ENCODE peak calls at places on chromosomes 6 and 20, in four cellular contexts. V is K562, T is GM12878, Q is HepG2. M is an unnamed sample.

GRCh38 chr6:157905590-157906337 is 75.9 kb upstream of the SYNJ2 start:
- DNase-seq in Q (no peak), V (no peak), T (no peak), M (no peak)

GRCh38 chr6:27375613-27376079 is 12.9 kb upstream of the ZNF391 start:
- DNase-seq in Q (no peak), V (peak; percentile 81), T (no peak), M (no peak)

GRCh38 chr20:34581341-34582189 is 23.0 kb downstream of the MAP1LC3A start:
- DNase-seq in T (peak; percentile 21), V (no peak), Q (no peak), M (no peak)

GRCh38 chr6:118725944-118726343 is 74.6 kb upstream of the CEP85L start:
- DNase-seq in T (no peak), V (peak; percentile 46), Q (no peak), M (no peak)

GRCh38 chr6:170026272-170027110 is 264.4 kb downstream of the DLL1 start:
- DNase-seq in Q (no peak), T (no peak), V (no peak), M (no peak)

GRCh38 chr6:106116125-106116524 is 30.0 kb downstream of the PRDM1 start:
- DNase-seq in T (no peak), Q (no peak), V (no peak), M (no peak)

GRCh38 chr6:129498556-129498940 is 211.4 kb downstream of the ARHGAP18 start:
- DNase-seq in Q (no peak), V (no peak), T (no peak), M (no peak)

GRCh38 chr6:109451376-109451775 is 4.2 kb downstream of the MICAL1 start:
- DNase-seq in V (no peak), T (no peak), Q (no peak), M (no peak)

GRCh38 chr20:18272451-18272850 is 15.9 kb upstream of the ZNF133 start:
- DNase-seq in Q (peak; percentile 73), V (peak; percentile 55), T (no peak), M (no peak)

GRCh38 chr20:61803416-61803902 is 262.2 kb downstream of the TAF4 start:
- DNase-seq in V (no peak), T (no peak), Q (no peak), M (no peak)

GRCh38 chr20:31515775-31516107 is 1.5 kb downstream of the HM13 start:
- DNase-seq in T (no peak), V (peak; percentile 13), Q (no peak), M (no peak)

GRCh38 chr20:16528078-16528477 is 45.2 kb downstream of the KIF16B start:
- DNase-seq in Q (peak; percentile 80), V (peak; percentile 22), T (no peak), M (no peak)

GRCh38 chr6:152474341-152474740 is 162.8 kb downstream of the SYNE1 start:
- DNase-seq in T (no peak), V (no peak), Q (no peak), M (no peak)

GRCh38 chr6:152482289-152482688 is 154.9 kb downstream of the SYNE1 start:
- DNase-seq in Q (no peak), V (no peak), T (no peak), M (no peak)

GRCh38 chr6:152478377-152479010 is 158.7 kb downstream of the SYNE1 start:
- DNase-seq in Q (no peak), T (no peak), V (no peak), M (no peak)
- TF ChIP-seq MXI1 in Q (no peak), T (no peak), V (no peak), M (no peak)

DNA sequence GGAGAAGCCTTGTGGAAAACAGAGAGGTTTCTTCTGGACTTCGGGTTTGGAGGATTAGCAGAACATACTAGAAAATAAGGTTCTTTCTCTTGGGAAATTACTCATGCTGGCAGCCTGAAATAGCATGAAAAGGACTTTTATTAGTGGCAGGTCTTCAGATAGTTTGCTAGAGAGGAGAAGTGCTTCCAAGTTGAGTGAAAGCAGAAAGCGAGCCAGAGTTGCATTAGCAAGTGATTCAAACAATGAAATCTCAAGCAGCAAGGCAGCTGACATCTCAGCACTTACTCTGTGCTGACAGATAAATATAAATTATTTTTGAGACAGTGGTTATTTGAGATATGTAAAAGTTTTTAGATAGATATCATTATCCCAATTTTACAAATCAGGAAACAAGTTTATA is 91.9 kb downstream of the PLCB4 start:
- DNase-seq in Q (no peak), T (no peak), V (no peak), M (no peak)
- TF ChIP-seq ZBTB33 in Q (no peak), T (no peak), V (no peak), M (no peak)

GRCh38 chr20:13220194-13220856 is 749 bp upstream of the ISM1 start:
- DNase-seq in T (no peak), Q (no peak), V (no peak), M (peak; percentile 66)
- TF ChIP-seq TAF1 in T (no peak), Q (no peak), V (no peak), M (no peak)

GRCh38 chr6:138971601-138972000 is 16.5 kb downstream of the REPS1 start:
- DNase-seq in T (no peak), Q (no peak), V (no peak), M (no peak)

GRCh38 chr6:138972226-138972665 is 15.8 kb downstream of the REPS1 start:
- DNase-seq in Q (no peak), V (no peak), T (no peak), M (peak; percentile 42)

GRCh38 chr6:138975815-138976214 is 12.2 kb downstream of the REPS1 start:
- DNase-seq in Q (no peak), T (no peak), V (no peak), M (no peak)

GRCh38 chr6:138970856-138971425 is 17.1 kb downstream of the REPS1 start:
- DNase-seq in Q (no peak), T (no peak), V (no peak), M (no peak)

GRCh38 chr6:138973481-138974140 is 14.4 kb downstream of the REPS1 start:
- DNase-seq in V (no peak), T (no peak), Q (no peak), M (no peak)
- TF ChIP-seq MXI1 in V (no peak), T (no peak), Q (no peak), M (no peak)

GRCh38 chr20:41509801-41510200 is 108.4 kb downstream of the CHD6 start:
- DNase-seq in V (no peak), T (no peak), Q (peak; percentile 72), M (no peak)
- TF ChIP-seq ZBTB33 in V (no peak), T (no peak), Q (no peak), M (no peak)

GRCh38 chr6:25026723-25027122 is 91.0 kb upstream of the RIPOR2 start:
- DNase-seq in V (no peak), T (no peak), Q (no peak), M (no peak)
- TF ChIP-seq TAF1 in V (no peak), T (no peak), Q (no peak), M (no peak)

GRCh38 chr6:166542580-166542912 is 43.9 kb downstream of the RAMACL start:
- DNase-seq in V (no peak), T (no peak), Q (no peak), M (no peak)
- TF ChIP-seq MXI1 in V (no peak), T (no peak), Q (no peak), M (no peak)

GRCh38 chr6:82237013-82237412 is 10.5 kb downstream of the IBTK start:
- DNase-seq in Q (no peak), T (no peak), V (no peak), M (peak; percentile 24)
- TF ChIP-seq ZBTB33 in Q (no peak), T (no peak), V (no peak), M (no peak)

DNA sequence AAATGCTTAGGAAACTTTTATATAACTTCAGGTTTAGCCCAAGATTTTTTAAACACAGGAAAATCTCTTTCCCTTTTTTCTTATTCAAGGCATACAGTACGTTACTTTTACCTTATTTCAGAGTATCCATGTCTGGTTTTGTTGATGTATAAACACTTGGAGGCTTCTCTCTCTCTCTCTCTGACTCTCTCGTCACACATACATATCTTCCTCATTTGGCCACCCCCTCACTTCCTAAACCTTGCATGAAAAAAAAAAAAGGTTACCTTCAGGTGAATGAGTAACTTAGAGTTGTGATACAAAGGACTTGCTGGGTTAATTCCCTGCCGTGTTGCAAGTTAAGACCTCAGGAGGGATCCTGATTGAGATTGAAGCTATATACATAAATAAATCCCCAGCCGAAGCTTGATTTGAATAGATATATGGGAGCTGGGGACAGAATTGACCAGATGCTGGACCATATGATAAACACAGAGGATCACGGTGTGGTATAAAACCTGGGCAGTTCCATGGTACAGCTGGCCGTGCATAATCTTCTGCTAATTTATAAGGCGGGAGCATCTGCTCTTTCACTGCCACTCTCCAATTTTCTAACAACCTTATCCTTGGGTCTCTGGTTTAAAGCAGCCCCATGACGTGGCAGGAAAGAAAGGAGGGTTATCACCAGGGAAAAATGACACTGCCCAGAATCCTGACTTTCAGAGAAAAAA is 55.1 kb upstream of the IL20RA start:
- DNase-seq in Q (no peak), V (no peak), T (no peak), M (no peak)
- TF ChIP-seq TAF1 in Q (no peak), V (no peak), T (no peak), M (no peak)

GRCh38 chr6:84774174-84775158 is 10.1 kb upstream of the TBX18 start:
- DNase-seq in T (no peak), Q (no peak), V (peak; percentile 53), M (peak; percentile 79)
- TF ChIP-seq MXI1 in T (no peak), Q (no peak), V (no peak), M (no peak)

M was measured in SK-N-SH.